ENCODE peak calls at places on chromosomes 1 and 21, in four cellular contexts. One of them, this sample, is unnamed.

GRCh38 chr1:226934483-226935237 is 5.4 kb upstream of the COQ8A start:
- DNase-seq in tibial nerve: no peak
- DNase-seq in osteocyte: no peak
- DNase-seq in AG09309: no peak
- DNase-seq in this sample: no peak

GRCh38 chr1:83583351-83584014 is 415.4 kb downstream of the TTLL7 start:
- DNase-seq in tibial nerve: no peak
- DNase-seq in osteocyte: no peak
- DNase-seq in AG09309: no peak
- DNase-seq in this sample: no peak

GRCh38 chr1:6967431-6968079 is 182.3 kb downstream of the CAMTA1 start:
- DNase-seq in tibial nerve: no peak
- DNase-seq in osteocyte: no peak
- DNase-seq in AG09309: no peak
- DNase-seq in this sample: no peak

GRCh38 chr1:241624925-241625324 is 15.2 kb downstream of the CHML start:
- DNase-seq in tibial nerve: no peak
- DNase-seq in osteocyte: no peak
- DNase-seq in AG09309: no peak
- DNase-seq in this sample: no peak

GRCh38 chr21:45073301-45074047 is 906 bp upstream of the ADARB1 start:
- DNase-seq in tibial nerve: no peak
- DNase-seq in osteocyte: no peak
- DNase-seq in AG09309: no peak
- DNase-seq in this sample: no peak

GRCh38 chr1:166910396-166910994 is 34.4 kb upstream of the TADA1 start:
- DNase-seq in tibial nerve: peak; percentile 59
- DNase-seq in osteocyte: no peak
- DNase-seq in AG09309: peak; percentile 67
- DNase-seq in this sample: no peak

GRCh38 chr1:160542303-160542945 is 19.4 kb upstream of the SLAMF6 start:
- DNase-seq in tibial nerve: no peak
- DNase-seq in osteocyte: no peak
- DNase-seq in AG09309: no peak
- DNase-seq in this sample: no peak

GRCh38 chr1:21174638-21175323 is 1.9 kb downstream of the EIF4G3 start:
- DNase-seq in tibial nerve: no peak
- DNase-seq in osteocyte: no peak
- DNase-seq in AG09309: no peak
- DNase-seq in this sample: no peak

GRCh38 chr1:179314928-179315327 is 21.3 kb downstream of the SOAT1 start:
- DNase-seq in tibial nerve: no peak
- DNase-seq in osteocyte: no peak
- DNase-seq in AG09309: no peak
- DNase-seq in this sample: no peak

GRCh38 chr1:76144233-76144632 is 69.7 kb downstream of the ST6GALNAC3 start:
- DNase-seq in tibial nerve: no peak
- DNase-seq in osteocyte: no peak
- DNase-seq in AG09309: no peak
- DNase-seq in this sample: no peak

GRCh38 chr1:235892080-235892670 is 25.5 kb upstream of the LYST start:
- DNase-seq in tibial nerve: no peak
- DNase-seq in osteocyte: no peak
- DNase-seq in AG09309: no peak
- DNase-seq in this sample: no peak

GRCh38 chr1:25658791-25659431 is 42.3 kb downstream of the MAN1C1 start:
- DNase-seq in tibial nerve: no peak
- DNase-seq in osteocyte: no peak
- DNase-seq in AG09309: no peak
- DNase-seq in this sample: no peak

GRCh38 chr21:37873655-37874054 is 42.6 kb downstream of the KCNJ6 start:
- DNase-seq in tibial nerve: no peak
- DNase-seq in osteocyte: no peak
- DNase-seq in AG09309: no peak
- DNase-seq in this sample: no peak

GRCh38 chr1:156859523-156860112 is 701 bp upstream of the INSRR start:
- DNase-seq in tibial nerve: peak; percentile 8
- DNase-seq in osteocyte: no peak
- DNase-seq in AG09309: no peak
- DNase-seq in this sample: no peak

GRCh38 chr1:194717941-194718340 is 1531.5 kb upstream of the B3GALT2 start:
- DNase-seq in tibial nerve: no peak
- DNase-seq in osteocyte: no peak
- DNase-seq in AG09309: no peak
- DNase-seq in this sample: no peak

GRCh38 chr1:228007801-228008341 is 1.1 kb downstream of the WNT3A start:
- DNase-seq in tibial nerve: no peak
- DNase-seq in osteocyte: peak; percentile 75
- DNase-seq in AG09309: no peak
- DNase-seq in this sample: no peak

GRCh38 chr1:24437631-24438396 is 22.2 kb downstream of the NIPAL3 start:
- DNase-seq in tibial nerve: no peak
- DNase-seq in osteocyte: no peak
- DNase-seq in AG09309: no peak
- DNase-seq in this sample: no peak

GRCh38 chr1:198167436-198167934 is 10.7 kb downstream of the NEK7 start:
- DNase-seq in tibial nerve: no peak
- DNase-seq in osteocyte: no peak
- DNase-seq in AG09309: no peak
- DNase-seq in this sample: no peak

GRCh38 chr1:212700597-212700891 is 904 bp upstream of the BATF3 start:
- DNase-seq in tibial nerve: no peak
- DNase-seq in osteocyte: no peak
- DNase-seq in AG09309: no peak
- DNase-seq in this sample: no peak

GRCh38 chr1:212700892-212701819 is 1.5 kb upstream of the BATF3 start:
- DNase-seq in tibial nerve: peak; percentile 57
- DNase-seq in osteocyte: peak; percentile 82
- DNase-seq in AG09309: peak; percentile 13
- DNase-seq in this sample: peak; percentile 50

GRCh38 chr1:212698467-212699103 is 1.1 kb downstream of the BATF3 start:
- DNase-seq in tibial nerve: no peak
- DNase-seq in osteocyte: peak; percentile 8
- DNase-seq in AG09309: no peak
- DNase-seq in this sample: no peak

GRCh38 chr1:212699839-212700596 is at the start of gene BATF3:
- DNase-seq in tibial nerve: peak; percentile 14
- DNase-seq in osteocyte: peak; percentile 86
- DNase-seq in AG09309: no peak
- DNase-seq in this sample: peak; percentile 38

DNA sequence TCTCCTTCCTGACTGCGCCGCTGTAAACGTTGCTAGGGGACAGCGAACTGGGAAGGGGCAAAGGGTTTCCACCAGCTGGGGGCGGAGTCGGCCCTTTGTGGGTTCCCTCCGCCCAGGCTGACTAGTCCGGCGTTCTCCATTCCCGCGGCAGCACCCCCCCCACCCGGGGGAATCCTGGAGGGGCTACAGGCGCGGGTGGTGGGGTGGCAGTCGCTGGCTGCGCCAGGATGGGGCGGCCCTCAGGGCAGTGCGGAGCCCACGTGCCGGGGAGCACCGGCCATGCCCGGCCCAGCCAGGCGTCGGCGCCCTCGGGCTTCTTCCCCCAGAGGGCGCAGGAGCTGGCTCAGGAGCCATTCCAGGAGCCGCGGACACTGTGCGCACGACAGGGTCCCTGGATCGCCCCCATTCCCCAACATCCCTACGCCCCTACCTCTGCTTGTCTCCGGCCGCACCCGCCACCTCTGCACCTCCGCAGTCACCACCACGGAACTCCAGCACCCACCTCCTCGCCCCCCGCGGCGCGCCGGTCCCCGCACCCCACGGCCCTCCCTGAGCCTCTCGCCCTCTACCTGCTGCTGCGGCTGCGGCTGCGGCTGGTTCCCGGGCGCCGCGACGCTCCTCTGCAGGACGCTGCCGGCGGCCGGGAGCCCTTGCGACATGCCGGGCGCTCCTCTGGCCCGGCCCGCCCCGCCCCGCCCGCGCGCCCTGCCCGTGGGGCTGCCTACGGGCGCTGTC is 369 bp downstream of the BATF3 start:
- DNase-seq in tibial nerve: peak; percentile 26
- DNase-seq in osteocyte: peak; percentile 83
- DNase-seq in AG09309: no peak
- DNase-seq in this sample: no peak
- TF ChIP-seq CTCF in tibial nerve: peak; percentile 53
- TF ChIP-seq CTCF in osteocyte: peak; percentile 65
- TF ChIP-seq CTCF in AG09309: peak; percentile 44
- TF ChIP-seq CTCF in this sample: no peak

GRCh38 chr1:3430820-3431219 is 23.6 kb upstream of the ARHGEF16 start:
- DNase-seq in tibial nerve: no peak
- DNase-seq in osteocyte: no peak
- DNase-seq in AG09309: no peak
- DNase-seq in this sample: no peak

GRCh38 chr1:3432306-3432705 is 22.2 kb upstream of the ARHGEF16 start:
- DNase-seq in tibial nerve: no peak
- DNase-seq in osteocyte: no peak
- DNase-seq in AG09309: no peak
- DNase-seq in this sample: no peak

GRCh38 chr1:3430406-3430805 is 24.1 kb upstream of the ARHGEF16 start:
- DNase-seq in tibial nerve: no peak
- DNase-seq in osteocyte: no peak
- DNase-seq in AG09309: no peak
- DNase-seq in this sample: no peak

GRCh38 chr1:3431686-3432085 is 22.8 kb upstream of the ARHGEF16 start:
- DNase-seq in tibial nerve: no peak
- DNase-seq in osteocyte: no peak
- DNase-seq in AG09309: no peak
- DNase-seq in this sample: no peak

GRCh38 chr1:3431266-3431665 is 23.2 kb upstream of the ARHGEF16 start:
- DNase-seq in tibial nerve: no peak
- DNase-seq in osteocyte: no peak
- DNase-seq in AG09309: no peak
- DNase-seq in this sample: no peak
- TF ChIP-seq CTCF in tibial nerve: no peak
- TF ChIP-seq CTCF in osteocyte: peak; percentile 36
- TF ChIP-seq CTCF in AG09309: peak; percentile 32
- TF ChIP-seq CTCF in this sample: no peak

GRCh38 chr1:165306543-165307434 is 49.7 kb downstream of the LMX1A start:
- DNase-seq in tibial nerve: no peak
- DNase-seq in osteocyte: no peak
- DNase-seq in AG09309: no peak
- DNase-seq in this sample: no peak
- TF ChIP-seq CTCF in tibial nerve: no peak
- TF ChIP-seq CTCF in osteocyte: no peak
- TF ChIP-seq CTCF in AG09309: no peak
- TF ChIP-seq CTCF in this sample: no peak

GRCh38 chr1:39639333-39640130 is at the start of gene HEYL:
- DNase-seq in tibial nerve: peak; percentile 32
- DNase-seq in osteocyte: no peak
- DNase-seq in AG09309: no peak
- DNase-seq in this sample: no peak
- TF ChIP-seq CTCF in tibial nerve: peak; percentile 41
- TF ChIP-seq CTCF in osteocyte: peak; percentile 9
- TF ChIP-seq CTCF in AG09309: peak; percentile 21
- TF ChIP-seq CTCF in this sample: no peak

DNA sequence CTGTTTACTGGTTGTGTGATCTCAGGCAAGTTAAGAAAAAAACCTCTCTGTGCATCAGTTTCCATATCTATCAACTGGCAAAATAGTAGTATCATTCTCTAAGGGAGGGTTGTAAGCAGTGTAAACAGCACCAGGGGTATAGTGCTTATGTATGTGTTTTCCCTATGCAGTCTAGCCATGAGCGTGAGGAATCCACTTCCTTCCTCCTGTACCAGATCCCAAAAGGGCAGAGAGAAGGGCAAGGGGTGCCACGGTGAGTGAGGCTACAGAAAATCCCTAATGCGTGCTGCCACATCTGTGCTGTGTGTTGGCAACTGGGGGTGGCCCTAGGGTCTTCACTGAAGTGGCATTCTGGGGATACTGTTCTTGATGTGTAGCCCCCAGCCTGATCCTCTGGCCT is 18.4 kb upstream of the RNF19B start:
- DNase-seq in tibial nerve: no peak
- DNase-seq in osteocyte: no peak
- DNase-seq in AG09309: no peak
- DNase-seq in this sample: no peak
- TF ChIP-seq CTCF in tibial nerve: no peak
- TF ChIP-seq CTCF in osteocyte: no peak
- TF ChIP-seq CTCF in AG09309: no peak
- TF ChIP-seq CTCF in this sample: no peak

This sample was measured in omental fat pad.